ENCODE peak calls at places on chromosome 12, in four cellular contexts. V, I, M and R are unnamed samples. For H3K4me1, the result is how much of the 10 kb centered on the place peaks cover.

GRCh38 chr12:108634225-108634795 is 616 bp upstream of the SELPLG start:
- DNase-seq in V (no peak), M (peak), I (no peak), R (no peak)

GRCh38 chr12:2853626-2854025 is 3.2 kb downstream of the TEX52 start:
- DNase-seq in M (peak), V (peak), I (peak), R (peak)

GRCh38 chr12:118188690-118189371 is 52.9 kb downstream of the PEBP1 start:
- DNase-seq in M (no peak), I (peak), V (no peak), R (peak)

GRCh38 chr12:112303004-112303403 is 79.2 kb downstream of the HECTD4 start:
- DNase-seq in V (no peak), M (no peak), I (peak), R (peak)

GRCh38 chr12:89414322-89414721 is 62.0 kb upstream of the DUSP6 start:
- DNase-seq in M (no peak), V (no peak), I (no peak), R (no peak)

GRCh38 chr12:75632452-75632851 is 121.0 kb upstream of the KRR1 start:
- DNase-seq in I (no peak), V (peak), M (no peak), R (no peak)

GRCh38 chr12:95918194-95918993 is 24.0 kb downstream of the CCDC38 start:
- DNase-seq in M (peak), V (peak), I (peak), R (peak)

GRCh38 chr12:122975790-122976647 is 975 bp downstream of the OGFOD2 start:
- DNase-seq in V (no peak), M (no peak), I (no peak), R (peak)

GRCh38 chr12:122028165-122028591 is 6.5 kb downstream of the BCL7A start:
- DNase-seq in V (no peak), I (no peak), M (no peak), R (peak)

GRCh38 chr12:104223599-104224168 is 8.1 kb downstream of the TXNRD1 start:
- DNase-seq in V (no peak), I (no peak), M (no peak), R (no peak)

GRCh38 chr12:131349397-131350127 is 361.3 kb upstream of the SFSWAP start:
- DNase-seq in I (no peak), M (no peak), V (no peak), R (no peak)

GRCh38 chr12:81010641-81011040 is 67.2 kb upstream of the ACSS3 start:
- DNase-seq in I (no peak), V (no peak), M (no peak), R (peak)

GRCh38 chr12:21615441-21615840 is 10.8 kb upstream of the GYS2 start:
- DNase-seq in M (no peak), I (no peak), V (no peak), R (peak)

GRCh38 chr12:57735198-57735855 is 3.2 kb downstream of the AGAP2 start:
- DNase-seq in V (no peak), I (no peak), M (no peak), R (peak)

GRCh38 chr12:57604454-57605307 is at the start of gene DTX3:
- DNase-seq in V (no peak), M (no peak), I (no peak), R (peak)

GRCh38 chr12:109191621-109192250 is 75.3 kb downstream of the ACACB start:
- DNase-seq in I (no peak), V (no peak), M (no peak), R (peak)

GRCh38 chr12:62722971-62723680 is 211.8 kb downstream of the PPM1H start:
- DNase-seq in M (no peak), V (no peak), I (peak), R (peak)

GRCh38 chr12:82874935-82875334 is 188.2 kb downstream of the TMTC2 start:
- DNase-seq in V (no peak), M (no peak), I (peak), R (peak)

GRCh38 chr12:118145113-118145797 is 9.3 kb downstream of the PEBP1 start:
- DNase-seq in I (no peak), V (no peak), M (no peak), R (no peak)

GRCh38 chr12:124297856-124298255 is 3.0 kb downstream of the RFLNA start:
- DNase-seq in V (no peak), M (no peak), I (no peak), R (no peak)

GRCh38 chr12:121648458-121649028 is 20.9 kb downstream of the MORN3 start:
- DNase-seq in M (no peak), I (no peak), V (no peak), R (no peak)

GRCh38 chr12:2891240-2892053 is 756 bp downstream of the TULP3 start:
- DNase-seq in I (peak), V (peak), M (no peak), R (peak)

GRCh38 chr12:88553941-88554658 is 26.2 kb downstream of the KITLG start:
- DNase-seq in I (peak), V (no peak), M (no peak), R (peak)

GRCh38 chr12:106711316-106711715 is 63.2 kb upstream of the RIC8B start:
- DNase-seq in M (no peak), V (no peak), I (no peak), R (no peak)

GRCh38 chr12:132185698-132186097 is 41.4 kb downstream of the NOC4L start:
- DNase-seq in M (no peak), V (no peak), I (no peak), R (no peak)

GRCh38 chr12:96392397-96392796 is 7.8 kb downstream of the CDK17 start:
- DNase-seq in I (no peak), V (no peak), M (no peak), R (no peak)

GRCh38 chr12:85155791-85156190 is 119.6 kb downstream of the LRRIQ1 start:
- DNase-seq in M (no peak), V (peak), I (no peak), R (peak)

GRCh38 chr12:15527201-15527782 is 205.0 kb downstream of the PTPRO start:
- DNase-seq in M (no peak), V (no peak), I (peak), R (peak)

GRCh38 chr12:42382013-42382696 is 56.2 kb downstream of the PPHLN1 start:
- DNase-seq in M (no peak), I (peak), V (no peak), R (peak)

GRCh38 chr12:106135781-106136180 is 3.0 kb downstream of the NUAK1 start:
- DNase-seq in I (peak), V (no peak), M (no peak), R (peak)

GRCh38 chr12:113019045-113019444 is 37.5 kb upstream of the DTX1 start:
- DNase-seq in I (no peak), V (no peak), M (no peak), R (peak)

GRCh38 chr12:132243596-132244289 is 85.6 kb downstream of the GALNT9 start:
- DNase-seq in M (no peak), I (no peak), V (no peak), R (no peak)

GRCh38 chr12:14959126-14959440 is 2.3 kb downstream of the ARHGDIB start:
- DNase-seq in V (no peak), I (no peak), M (no peak), R (no peak)

GRCh38 chr12:125149160-125150108 is 84.2 kb downstream of the AACS start:
- DNase-seq in V (no peak), I (no peak), M (peak), R (no peak)

GRCh38 chr12:69985656-69986055 is 160.6 kb downstream of the MYRFL start:
- DNase-seq in M (peak), V (no peak), I (no peak), R (no peak)

GRCh38 chr12:60451457-60451856 is 855.6 kb downstream of the SLC16A7 start:
- DNase-seq in M (no peak), V (no peak), I (no peak), R (no peak)

GRCh38 chr12:111596985-111597730 is 2.0 kb downstream of the ATXN2 start:
- DNase-seq in M (no peak), V (peak), I (peak), R (peak)

GRCh38 chr12:114682920-114683708 is 861 bp downstream of the TBX3 start:
- DNase-seq in V (no peak), I (no peak), M (no peak), R (peak)

GRCh38 chr12:106764738-106765137 is 9.7 kb upstream of the RIC8B start:
- DNase-seq in V (no peak), M (no peak), I (no peak), R (peak)

GRCh38 chr12:116164263-116164817 is 113.2 kb downstream of the MED13L start:
- DNase-seq in I (peak), M (peak), V (no peak), R (peak)
- H3K4me1 ChIP-seq in I (under half), M (under half), V (under half), R (half or more)

DNA sequence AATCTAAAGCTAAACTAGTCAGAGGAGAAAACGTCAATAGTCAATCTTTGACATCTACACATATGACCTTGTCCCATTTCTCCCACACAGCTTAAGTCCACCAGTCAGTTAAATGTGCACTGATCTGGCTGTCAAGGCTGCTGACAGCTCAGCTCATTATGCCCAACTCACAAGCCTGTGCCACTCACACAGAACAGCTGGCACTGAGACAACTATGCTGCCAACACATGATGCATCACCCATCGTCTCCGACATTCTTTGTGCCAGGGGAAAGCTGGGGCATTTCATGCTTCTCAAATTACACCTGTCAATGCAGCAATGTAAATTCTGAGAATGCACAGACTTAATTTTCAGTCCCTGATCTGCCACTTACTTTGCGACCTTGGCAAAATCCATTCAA is 25.3 kb downstream of the GNS start:
- DNase-seq in M (no peak), I (no peak), V (no peak), R (peak)
- H3K4me2 ChIP-seq in M (no peak), I (no peak), V (no peak), R (no peak)

DNA sequence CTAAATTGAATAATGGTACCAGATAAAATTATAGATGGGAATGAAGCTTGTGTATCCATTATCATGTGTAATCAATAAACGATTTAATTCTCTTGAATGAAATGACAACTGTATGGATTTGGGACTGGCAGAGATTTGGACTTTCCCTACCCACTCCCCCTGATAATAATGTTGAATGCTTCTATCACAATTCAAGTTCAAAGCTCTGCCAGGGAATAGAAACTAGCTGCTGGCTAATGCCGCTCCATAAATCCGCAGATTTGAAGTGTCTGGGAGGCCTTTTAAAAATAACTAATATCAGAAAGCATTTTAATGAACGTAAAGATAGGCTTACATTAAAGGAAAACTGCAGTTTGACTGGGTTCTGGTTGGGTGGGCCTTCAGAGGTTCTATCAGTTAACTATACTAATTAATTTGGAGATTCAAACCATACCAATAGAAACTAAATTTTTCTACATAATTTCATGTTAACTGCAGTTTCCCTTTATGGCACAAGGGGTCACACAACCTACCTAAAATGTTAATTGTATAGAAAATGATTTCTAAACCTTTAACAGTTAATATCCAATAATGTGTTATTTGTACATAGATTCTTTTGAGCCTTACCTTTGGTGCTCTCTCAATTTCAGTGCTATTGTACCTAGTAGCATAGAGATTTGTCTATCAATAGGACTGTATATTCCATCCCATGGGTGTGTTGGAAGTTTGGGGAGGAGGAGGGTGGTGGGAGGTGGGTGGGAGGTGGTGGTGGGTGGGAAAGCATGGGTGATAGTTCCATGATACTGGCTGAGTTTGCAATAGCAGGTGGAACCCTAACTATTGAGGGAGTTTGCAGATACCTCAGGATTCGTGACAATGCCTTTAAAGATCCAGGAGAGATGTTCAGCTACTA is 4.9 kb downstream of the HNRNPA1 start:
- DNase-seq in V (no peak), I (no peak), M (no peak), R (peak)
- H3K9ac ChIP-seq in V (no peak), I (peak), M (peak), R (peak)

DNA sequence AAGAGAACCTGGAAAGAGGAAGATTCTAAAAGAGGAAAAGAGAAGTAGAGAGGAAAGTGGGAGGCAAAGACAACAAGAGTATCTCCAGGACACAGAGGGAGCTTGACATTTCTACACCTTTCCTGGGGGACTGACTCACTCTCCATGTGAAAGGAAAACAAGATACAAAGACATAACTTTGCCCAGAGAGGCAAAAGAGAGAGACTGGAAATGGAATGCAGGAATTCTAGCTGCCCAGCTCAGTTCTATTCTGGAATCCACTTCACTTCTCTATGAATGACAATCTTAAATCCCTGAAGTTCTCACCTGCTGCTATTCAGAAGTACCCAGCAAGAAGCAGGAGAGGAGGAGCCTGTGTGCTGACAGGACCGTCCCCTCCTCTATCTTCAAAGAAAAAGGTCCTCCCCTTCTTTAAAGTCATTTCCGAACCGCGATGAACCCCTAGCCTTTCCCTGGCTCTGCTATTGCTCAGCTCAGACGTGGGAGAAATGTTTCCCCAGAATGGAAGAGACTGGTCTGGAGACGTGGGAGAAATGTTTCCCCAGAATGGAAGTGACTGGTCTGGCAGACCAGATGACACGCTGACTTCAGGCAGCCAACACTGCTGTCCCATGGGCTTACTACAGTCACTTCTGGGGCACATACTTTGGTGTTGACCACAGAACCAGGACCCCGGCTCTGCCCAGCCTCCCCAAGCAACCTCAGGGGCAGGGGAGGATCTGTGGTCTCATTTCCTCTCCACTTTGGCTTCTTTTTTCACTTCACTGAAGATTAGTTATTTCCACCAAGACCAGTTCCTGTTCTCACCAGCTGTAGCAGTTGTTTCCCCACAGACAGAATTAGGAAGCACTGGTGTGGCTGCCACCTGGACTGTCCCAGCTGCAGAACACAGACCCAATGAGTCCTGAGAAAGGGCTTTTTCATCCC is 8.3 kb downstream of the FMNL3 start:
- DNase-seq in I (peak), V (no peak), M (no peak), R (peak)
- H3K4me1 ChIP-seq in I (under half), V (under half), M (under half), R (under half)

DNA sequence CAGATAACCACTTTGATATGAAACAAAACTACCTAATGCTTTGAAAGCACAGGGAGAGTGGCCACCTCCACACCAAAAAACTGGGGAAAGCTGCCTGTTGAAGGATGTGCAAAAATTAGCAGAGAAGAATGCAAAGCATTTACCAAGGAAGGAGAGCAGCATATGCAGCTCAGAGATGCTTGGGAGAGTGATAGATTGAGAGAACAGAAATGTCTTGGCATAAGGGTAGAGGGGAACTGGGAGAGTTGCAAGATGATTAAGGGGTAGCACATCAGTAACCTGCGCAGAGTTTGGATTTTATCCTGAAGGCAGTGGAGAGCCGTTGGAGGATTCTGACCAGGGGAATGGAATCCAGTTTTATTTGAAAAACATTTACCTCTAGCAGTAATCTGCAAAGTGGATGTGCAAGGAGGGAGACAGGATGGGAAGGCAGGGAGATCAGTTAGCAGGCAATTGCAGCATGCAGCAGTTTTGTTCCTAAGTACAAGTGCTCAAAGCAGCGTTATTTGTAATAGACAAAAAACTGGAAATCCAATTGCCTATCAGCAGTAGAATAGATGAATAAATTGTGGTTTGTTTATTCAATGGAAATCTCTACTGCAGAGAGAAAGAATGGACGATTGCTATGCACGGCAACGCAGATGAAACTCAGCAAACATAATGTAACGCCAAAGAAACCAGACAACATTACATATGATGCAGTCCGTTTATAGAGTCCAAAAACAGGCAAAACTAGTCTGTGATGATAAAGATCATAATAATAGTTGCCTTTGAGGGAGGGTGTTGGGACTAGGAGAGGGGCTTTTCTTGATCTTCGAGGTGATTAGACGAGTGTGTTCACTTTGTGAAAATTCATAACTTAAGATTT is 81.5 kb downstream of the BHLHE41 start:
- DNase-seq in V (no peak), I (no peak), M (no peak), R (no peak)
- H3K4me2 ChIP-seq in V (no peak), I (peak), M (no peak), R (peak)